ENCODE peak calls at places on chromosomes 11 and 22, in seven cellular contexts. One of them, this sample, is unnamed.
A peak's percentile ranks its signal among the peaks of the same experiment; 100 is the strongest.

GRCh38 chr11:10809373-10810199 is 860 bp upstream of the EIF4G2 start:
- DNase-seq in A549: peak; percentile 58
- DNase-seq in lower leg skin: peak; percentile 90
- DNase-seq in GM12891: no peak
- DNase-seq in NB4: no peak
- DNase-seq in adrenal gland: no peak
- DNase-seq in breast epithelium: no peak
- DNase-seq in this sample: peak; percentile 42

GRCh38 chr11:64372802-64373597 is 14.0 kb downstream of the RPS6KA4 start:
- DNase-seq in GM12891: no peak
- DNase-seq in NB4: peak; percentile 39
- DNase-seq in breast epithelium: no peak
- DNase-seq in lower leg skin: no peak
- DNase-seq in A549: peak; percentile 88
- DNase-seq in adrenal gland: no peak
- DNase-seq in this sample: peak; percentile 96

GRCh38 chr22:39546889-39547586 is 14.5 kb upstream of the RPS19BP1 start:
- DNase-seq in adrenal gland: no peak
- DNase-seq in breast epithelium: no peak
- DNase-seq in NB4: no peak
- DNase-seq in GM12891: no peak
- DNase-seq in A549: no peak
- DNase-seq in lower leg skin: no peak
- DNase-seq in this sample: no peak

GRCh38 chr22:20963201-20964052 is 3.6 kb upstream of the AIFM3 start:
- DNase-seq in NB4: no peak
- DNase-seq in breast epithelium: no peak
- DNase-seq in GM12891: no peak
- DNase-seq in adrenal gland: no peak
- DNase-seq in A549: no peak
- DNase-seq in lower leg skin: no peak
- DNase-seq in this sample: no peak

GRCh38 chr11:122847437-122847836 is 9.1 kb downstream of the CRTAM start:
- DNase-seq in breast epithelium: no peak
- DNase-seq in adrenal gland: no peak
- DNase-seq in A549: no peak
- DNase-seq in NB4: peak; percentile 29
- DNase-seq in lower leg skin: no peak
- DNase-seq in GM12891: no peak
- DNase-seq in this sample: no peak

GRCh38 chr11:86484164-86484794 is 109.6 kb downstream of the CCDC81 start:
- DNase-seq in GM12891: no peak
- DNase-seq in breast epithelium: no peak
- DNase-seq in adrenal gland: peak; percentile 34
- DNase-seq in A549: peak; percentile 91
- DNase-seq in lower leg skin: peak; percentile 92
- DNase-seq in NB4: no peak
- DNase-seq in this sample: peak; percentile 82

GRCh38 chr11:63667993-63668392 is 3.2 kb downstream of the ATL3 start:
- DNase-seq in breast epithelium: no peak
- DNase-seq in NB4: no peak
- DNase-seq in A549: peak; percentile 60
- DNase-seq in adrenal gland: no peak
- DNase-seq in GM12891: no peak
- DNase-seq in lower leg skin: peak; percentile 29
- DNase-seq in this sample: peak; percentile 76

GRCh38 chr11:70556884-70557741 is 158.8 kb downstream of the CTTN start:
- DNase-seq in NB4: peak; percentile 75
- DNase-seq in lower leg skin: no peak
- DNase-seq in adrenal gland: no peak
- DNase-seq in breast epithelium: no peak
- DNase-seq in GM12891: no peak
- DNase-seq in A549: no peak
- DNase-seq in this sample: peak; percentile 77

GRCh38 chr11:134372961-134373360 is 39.1 kb downstream of the B3GAT1 start:
- DNase-seq in breast epithelium: peak; percentile 37
- DNase-seq in NB4: no peak
- DNase-seq in lower leg skin: no peak
- DNase-seq in A549: no peak
- DNase-seq in adrenal gland: no peak
- DNase-seq in GM12891: no peak
- DNase-seq in this sample: no peak

GRCh38 chr11:58928691-58929090 is 10.6 kb upstream of the GLYATL1 start:
- DNase-seq in A549: no peak
- DNase-seq in GM12891: no peak
- DNase-seq in NB4: no peak
- DNase-seq in adrenal gland: no peak
- DNase-seq in breast epithelium: no peak
- DNase-seq in lower leg skin: no peak
- DNase-seq in this sample: no peak

GRCh38 chr11:57641011-57641410 is 8.7 kb downstream of the YPEL4 start:
- DNase-seq in A549: no peak
- DNase-seq in lower leg skin: no peak
- DNase-seq in adrenal gland: no peak
- DNase-seq in breast epithelium: no peak
- DNase-seq in GM12891: no peak
- DNase-seq in NB4: peak; percentile 31
- DNase-seq in this sample: no peak

GRCh38 chr11:64763804-64764611 is 4.2 kb upstream of the PYGM start:
- DNase-seq in GM12891: no peak
- DNase-seq in breast epithelium: peak; percentile 37
- DNase-seq in lower leg skin: no peak
- DNase-seq in A549: no peak
- DNase-seq in adrenal gland: peak; percentile 23
- DNase-seq in NB4: peak; percentile 73
- DNase-seq in this sample: no peak

GRCh38 chr11:106491751-106492150 is 414.3 kb downstream of the AASDHPPT start:
- DNase-seq in GM12891: no peak
- DNase-seq in lower leg skin: no peak
- DNase-seq in A549: no peak
- DNase-seq in adrenal gland: no peak
- DNase-seq in breast epithelium: no peak
- DNase-seq in NB4: no peak
- DNase-seq in this sample: no peak

GRCh38 chr11:25242928-25243327 is 746.1 kb downstream of the LUZP2 start:
- DNase-seq in lower leg skin: no peak
- DNase-seq in breast epithelium: no peak
- DNase-seq in adrenal gland: no peak
- DNase-seq in GM12891: no peak
- DNase-seq in A549: no peak
- DNase-seq in NB4: no peak
- DNase-seq in this sample: no peak

GRCh38 chr22:40855960-40856512 is 403 bp downstream of the ST13 start:
- DNase-seq in lower leg skin: no peak
- DNase-seq in adrenal gland: no peak
- DNase-seq in breast epithelium: no peak
- DNase-seq in NB4: peak; percentile 50
- DNase-seq in GM12891: peak; percentile 5
- DNase-seq in A549: no peak
- DNase-seq in this sample: peak; percentile 4

GRCh38 chr11:2453436-2453835 is 8.6 kb downstream of the KCNQ1 start:
- DNase-seq in lower leg skin: no peak
- DNase-seq in GM12891: no peak
- DNase-seq in NB4: no peak
- DNase-seq in A549: no peak
- DNase-seq in breast epithelium: no peak
- DNase-seq in adrenal gland: no peak
- DNase-seq in this sample: no peak

GRCh38 chr11:109184376-109184775 is 237.6 kb upstream of the C11orf87 start:
- DNase-seq in NB4: no peak
- DNase-seq in breast epithelium: no peak
- DNase-seq in lower leg skin: no peak
- DNase-seq in adrenal gland: no peak
- DNase-seq in A549: no peak
- DNase-seq in GM12891: no peak
- DNase-seq in this sample: no peak
- TF ChIP-seq POLR2A in NB4: no peak
- TF ChIP-seq POLR2A in breast epithelium: no peak
- TF ChIP-seq POLR2A in lower leg skin: no peak
- TF ChIP-seq POLR2A in adrenal gland: no peak
- TF ChIP-seq POLR2A in A549: no peak
- TF ChIP-seq POLR2A in GM12891: no peak
- TF ChIP-seq POLR2A in this sample: no peak

GRCh38 chr22:50612715-50613221 is 12.2 kb downstream of the MAPK8IP2 start:
- DNase-seq in breast epithelium: peak; percentile 46
- DNase-seq in GM12891: no peak
- DNase-seq in A549: no peak
- DNase-seq in lower leg skin: peak; percentile 81
- DNase-seq in adrenal gland: no peak
- DNase-seq in NB4: no peak
- DNase-seq in this sample: no peak

GRCh38 chr22:50611341-50612060 is 10.9 kb downstream of the MAPK8IP2 start:
- DNase-seq in A549: no peak
- DNase-seq in lower leg skin: peak; percentile 68
- DNase-seq in breast epithelium: peak; percentile 33
- DNase-seq in GM12891: no peak
- DNase-seq in adrenal gland: no peak
- DNase-seq in NB4: no peak
- DNase-seq in this sample: no peak

GRCh38 chr22:50612168-50612714 is 11.6 kb downstream of the MAPK8IP2 start:
- DNase-seq in GM12891: no peak
- DNase-seq in breast epithelium: no peak
- DNase-seq in A549: no peak
- DNase-seq in adrenal gland: no peak
- DNase-seq in lower leg skin: peak; percentile 37
- DNase-seq in NB4: no peak
- DNase-seq in this sample: no peak

GRCh38 chr22:50610581-50610980 is 10.0 kb downstream of the MAPK8IP2 start:
- DNase-seq in breast epithelium: peak; percentile 33
- DNase-seq in GM12891: no peak
- DNase-seq in NB4: no peak
- DNase-seq in adrenal gland: no peak
- DNase-seq in lower leg skin: peak; percentile 81
- DNase-seq in A549: no peak
- DNase-seq in this sample: no peak

GRCh38 chr22:50613291-50613981 is 12.8 kb downstream of the MAPK8IP2 start:
- DNase-seq in lower leg skin: peak; percentile 85
- DNase-seq in GM12891: no peak
- DNase-seq in adrenal gland: peak; percentile 62
- DNase-seq in breast epithelium: peak; percentile 59
- DNase-seq in NB4: no peak
- DNase-seq in A549: no peak
- DNase-seq in this sample: no peak
- TF ChIP-seq POLR2A in lower leg skin: no peak
- TF ChIP-seq POLR2A in GM12891: no peak
- TF ChIP-seq POLR2A in adrenal gland: peak; percentile 17
- TF ChIP-seq POLR2A in breast epithelium: no peak
- TF ChIP-seq POLR2A in NB4: no peak
- TF ChIP-seq POLR2A in A549: no peak
- TF ChIP-seq POLR2A in this sample: no peak

GRCh38 chr22:19180234-19180633 is 1.7 kb upstream of the SLC25A1 start:
- DNase-seq in breast epithelium: no peak
- DNase-seq in adrenal gland: no peak
- DNase-seq in lower leg skin: no peak
- DNase-seq in A549: no peak
- DNase-seq in NB4: no peak
- DNase-seq in GM12891: no peak
- DNase-seq in this sample: no peak

GRCh38 chr22:19179472-19180048 is 1.0 kb upstream of the SLC25A1 start:
- DNase-seq in breast epithelium: peak; percentile 71
- DNase-seq in adrenal gland: peak; percentile 73
- DNase-seq in A549: peak; percentile 55
- DNase-seq in GM12891: peak; percentile 79
- DNase-seq in NB4: peak; percentile 86
- DNase-seq in lower leg skin: no peak
- DNase-seq in this sample: peak; percentile 59

GRCh38 chr22:19178065-19178658 is 374 bp downstream of the SLC25A1 start:
- DNase-seq in GM12891: peak; percentile 59
- DNase-seq in breast epithelium: no peak
- DNase-seq in NB4: peak; percentile 66
- DNase-seq in lower leg skin: no peak
- DNase-seq in A549: peak; percentile 13
- DNase-seq in adrenal gland: peak; percentile 60
- DNase-seq in this sample: no peak

GRCh38 chr22:19177164-19178064 is 1.1 kb downstream of the SLC25A1 start:
- DNase-seq in lower leg skin: no peak
- DNase-seq in GM12891: no peak
- DNase-seq in NB4: no peak
- DNase-seq in breast epithelium: no peak
- DNase-seq in A549: no peak
- DNase-seq in adrenal gland: no peak
- DNase-seq in this sample: no peak

GRCh38 chr22:19178659-19179471 is at the start of gene SLC25A1:
- DNase-seq in adrenal gland: peak; percentile 97
- DNase-seq in lower leg skin: peak; percentile 97
- DNase-seq in breast epithelium: peak; percentile 85
- DNase-seq in GM12891: peak; percentile 95
- DNase-seq in NB4: peak; percentile 88
- DNase-seq in A549: peak; percentile 72
- DNase-seq in this sample: peak; percentile 73
- TF ChIP-seq POLR2A in adrenal gland: peak; percentile 76
- TF ChIP-seq POLR2A in lower leg skin: no peak
- TF ChIP-seq POLR2A in breast epithelium: no peak
- TF ChIP-seq POLR2A in GM12891: no peak
- TF ChIP-seq POLR2A in NB4: no peak
- TF ChIP-seq POLR2A in A549: peak; percentile 59
- TF ChIP-seq POLR2A in this sample: peak; percentile 32

DNA sequence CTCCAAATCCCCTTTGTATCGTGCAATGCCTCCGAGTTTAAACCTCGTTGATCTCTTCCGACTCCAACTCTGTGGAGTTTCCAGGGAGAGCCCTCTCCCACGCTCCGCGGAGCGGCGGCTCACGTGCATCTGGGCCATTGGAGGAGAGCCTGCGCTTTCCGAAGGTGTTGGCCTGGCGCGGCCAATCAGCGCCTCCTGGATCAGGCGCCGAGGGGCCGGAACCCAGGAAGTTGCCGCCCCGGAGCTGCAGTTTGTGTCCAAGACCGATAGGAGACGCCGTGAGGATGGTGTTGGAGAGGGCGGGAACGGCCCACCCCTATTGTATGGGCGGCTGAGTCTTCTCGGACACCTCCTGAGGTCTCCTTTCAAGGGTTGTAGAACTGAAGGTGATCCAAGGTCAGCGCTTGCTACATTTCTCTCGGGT is 1.6 kb downstream of the ADAMTS15 start:
- DNase-seq in adrenal gland: no peak
- DNase-seq in NB4: peak; percentile 38
- DNase-seq in A549: no peak
- DNase-seq in breast epithelium: peak; percentile 86
- DNase-seq in GM12891: no peak
- DNase-seq in lower leg skin: peak; percentile 95
- DNase-seq in this sample: no peak
- TF ChIP-seq POLR2A in adrenal gland: peak; percentile 16
- TF ChIP-seq POLR2A in NB4: no peak
- TF ChIP-seq POLR2A in A549: no peak
- TF ChIP-seq POLR2A in breast epithelium: no peak
- TF ChIP-seq POLR2A in GM12891: no peak
- TF ChIP-seq POLR2A in lower leg skin: no peak
- TF ChIP-seq POLR2A in this sample: no peak